ENCODE peak calls at places on chromosomes 6 and 20, in four cellular contexts. A, J, V and I are unnamed samples.

GRCh38 chr6:127107916-127108315 is 10.6 kb upstream of the RSPO3 start:
- DNase-seq in V (no peak), J (no peak), A (no peak), I (no peak)

GRCh38 chr6:47679507-47679906 is 18.9 kb upstream of the ADGRF4 start:
- DNase-seq in A (no peak), V (no peak), J (no peak), I (no peak)

GRCh38 chr6:684831-685636 is 7.9 kb downstream of the EXOC2 start:
- DNase-seq in A (no peak), J (no peak), V (peak), I (no peak)

GRCh38 chr20:1060985-1061384 is 57.4 kb upstream of the PSMF1 start:
- DNase-seq in J (no peak), V (no peak), A (no peak), I (no peak)

GRCh38 chr6:79984261-79984660 is 20.2 kb upstream of the TTK start:
- DNase-seq in V (no peak), A (peak), J (peak), I (no peak)

GRCh38 chr6:85458782-85459181 is 8.9 kb downstream of the NT5E start:
- DNase-seq in V (no peak), J (no peak), A (no peak), I (no peak)

GRCh38 chr6:133955582-133956412 is 2.8 kb downstream of the TBPL1 start:
- DNase-seq in V (no peak), J (no peak), A (no peak), I (no peak)

GRCh38 chr6:134472661-134473060 is 154.7 kb upstream of the SGK1 start:
- DNase-seq in A (no peak), V (no peak), J (no peak), I (no peak)

GRCh38 chr6:168273483-168274045 is 46.0 kb downstream of the DACT2 start:
- DNase-seq in V (no peak), J (peak), A (no peak), I (no peak)

GRCh38 chr6:14743465-14744211 is 502.2 kb upstream of the JARID2 start:
- DNase-seq in J (peak), V (no peak), A (peak), I (peak)

GRCh38 chr6:134480593-134480992 is 162.7 kb upstream of the SGK1 start:
- DNase-seq in V (no peak), A (no peak), J (no peak), I (no peak)

GRCh38 chr6:85364354-85364753 is 85.5 kb upstream of the NT5E start:
- DNase-seq in V (no peak), A (peak), J (no peak), I (no peak)

GRCh38 chr6:52992980-52993379 is 2.1 kb downstream of the GSTA4 start:
- DNase-seq in A (no peak), J (no peak), V (no peak), I (no peak)

GRCh38 chr6:57040011-57040410 is 6.5 kb upstream of the KIAA1586 start:
- DNase-seq in A (peak), J (no peak), V (no peak), I (no peak)

GRCh38 chr6:24951831-24952299 is 16.1 kb upstream of the RIPOR2 start:
- DNase-seq in V (no peak), J (no peak), A (no peak), I (no peak)

GRCh38 chr6:159012201-159012600 is 12.2 kb upstream of the RSPH3 start:
- DNase-seq in A (no peak), V (no peak), J (no peak), I (no peak)

GRCh38 chr6:138537090-138537489 is 37.8 kb upstream of the NHSL1 start:
- DNase-seq in J (no peak), V (no peak), A (no peak), I (no peak)

GRCh38 chr6:81003156-81003555 is 749.3 kb downstream of the TENT5A start:
- DNase-seq in V (no peak), A (no peak), J (no peak), I (no peak)

GRCh38 chr20:59331721-59332329 is 31.4 kb downstream of the EDN3 start:
- DNase-seq in J (no peak), V (no peak), A (no peak), I (no peak)

GRCh38 chr6:126886106-126886505 is 232.4 kb upstream of the RSPO3 start:
- DNase-seq in A (no peak), V (no peak), J (no peak), I (no peak)

GRCh38 chr6:126170875-126171489 is 168.9 kb upstream of the CENPW start:
- DNase-seq in J (peak), A (peak), V (no peak), I (peak)

GRCh38 chr6:157990321-157991066 is 8.8 kb downstream of the SYNJ2 start:
- DNase-seq in A (no peak), V (no peak), J (no peak), I (no peak)

GRCh38 chr6:21999012-21999528 is 297.8 kb downstream of the PRL start:
- DNase-seq in A (no peak), J (no peak), V (no peak), I (no peak)

DNA sequence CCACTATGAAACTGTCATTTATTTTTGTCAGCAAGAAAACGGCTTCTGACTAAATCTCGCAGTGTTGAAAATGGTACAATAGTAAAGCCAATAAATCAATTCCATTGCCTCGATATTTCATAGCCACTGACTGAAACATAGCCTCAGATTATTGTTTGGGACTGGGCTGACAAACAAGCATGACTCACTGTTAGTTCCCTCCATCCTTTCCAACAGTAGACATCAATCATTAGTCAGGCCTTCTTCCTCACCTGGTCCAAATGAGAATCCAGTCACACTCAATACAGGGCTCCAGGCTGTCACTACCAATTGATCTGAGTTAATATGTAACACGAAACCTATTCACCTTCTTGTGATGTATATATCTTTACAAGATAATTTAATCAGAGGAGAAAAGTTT is 66.1 kb downstream of the ADGRB3 start:
- DNase-seq in V (no peak), A (no peak), J (no peak), I (no peak)
- TF ChIP-seq RNF2 in V (no peak), A (no peak), J (no peak), I (no peak)

GRCh38 chr6:65760285-65760684 is 53.3 kb upstream of the EYS start:
- DNase-seq in J (peak), A (peak), V (no peak), I (no peak)
- TF ChIP-seq RNF2 in J (no peak), A (no peak), V (no peak), I (no peak)

GRCh38 chr20:49792006-49792405 is 20.6 kb upstream of the SLC9A8 start:
- DNase-seq in A (no peak), J (no peak), V (no peak), I (no peak)
- TF ChIP-seq RNF2 in A (no peak), J (no peak), V (no peak), I (no peak)

GRCh38 chr6:70266142-70266541 is 36.7 kb downstream of the COL9A1 start:
- DNase-seq in A (no peak), J (no peak), V (no peak), I (no peak)

GRCh38 chr6:70274338-70274737 is 28.5 kb downstream of the COL9A1 start:
- DNase-seq in A (no peak), V (no peak), J (no peak), I (no peak)

DNA sequence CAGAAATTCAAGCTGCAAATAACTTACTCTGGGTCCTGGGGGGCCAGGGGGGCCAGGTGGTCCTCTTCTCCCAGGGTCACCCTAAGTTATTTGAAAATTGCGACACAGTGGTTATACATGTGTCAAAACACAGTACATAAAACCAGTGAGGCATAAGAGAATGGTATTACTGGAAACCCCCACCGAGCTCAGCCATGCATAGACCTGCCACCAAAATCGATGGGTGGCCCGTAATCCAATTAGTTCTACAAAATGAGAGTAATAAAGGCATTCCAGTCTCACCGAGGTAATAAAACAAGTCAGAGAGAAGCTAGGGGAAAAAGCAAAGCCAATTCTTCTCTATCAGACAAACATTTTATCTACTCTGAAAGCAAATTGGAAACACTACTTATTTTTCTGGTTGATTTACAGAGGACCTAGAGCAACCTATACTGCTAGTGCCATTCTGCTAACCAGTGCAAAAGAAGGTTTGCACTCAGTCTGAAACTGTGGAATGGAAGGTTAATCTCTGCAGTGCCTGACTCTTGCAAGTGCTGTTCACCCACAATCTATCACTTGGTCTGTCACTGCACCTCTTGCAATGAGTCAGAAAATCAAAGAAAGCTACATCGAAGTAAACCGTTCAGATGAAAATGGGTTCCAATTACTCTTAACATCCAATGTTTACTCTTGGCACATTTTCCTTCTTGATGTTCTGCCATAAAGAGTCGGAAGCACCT is 32.4 kb downstream of the COL9A1 start:
- DNase-seq in J (no peak), A (no peak), V (no peak), I (no peak)
- TF ChIP-seq RNF2 in J (no peak), A (no peak), V (no peak), I (no peak)

DNA sequence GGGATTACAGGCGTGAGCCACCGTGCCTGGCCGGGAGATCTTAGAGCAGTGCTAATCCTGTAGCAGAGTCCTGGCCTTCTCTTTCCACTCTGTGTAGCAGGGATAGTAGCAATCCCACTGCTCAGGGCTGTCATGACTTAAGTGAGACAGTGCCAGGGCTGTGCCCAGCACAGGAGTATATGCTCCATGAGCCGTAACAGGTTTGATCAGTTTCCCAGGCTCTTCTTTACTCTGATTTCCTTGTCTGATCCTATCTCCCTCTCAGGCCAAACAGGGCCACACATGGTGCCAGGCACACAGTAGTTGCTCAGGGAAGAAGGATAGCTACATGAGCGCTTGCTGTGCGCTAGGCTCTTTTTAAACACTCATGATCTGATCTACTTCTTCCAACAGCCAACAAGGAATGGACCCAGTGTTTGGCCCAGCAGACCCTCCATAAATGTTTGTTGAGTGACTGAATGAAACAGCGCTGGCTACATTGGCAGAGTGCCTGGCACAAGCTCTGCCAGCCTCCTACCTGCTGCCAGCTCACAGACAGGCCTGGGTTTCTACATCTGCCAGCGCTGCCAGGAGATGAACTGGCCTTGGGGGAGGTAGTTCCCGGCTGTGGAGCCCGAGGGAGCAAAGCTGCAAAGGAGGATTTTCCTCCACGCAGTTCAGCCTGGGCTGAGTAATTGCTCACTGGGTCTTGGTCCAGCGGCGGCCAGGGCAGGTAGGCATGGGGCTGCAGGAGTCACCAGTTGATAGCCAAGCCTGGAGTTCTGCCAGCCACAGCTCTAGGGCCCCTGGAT is 36.9 kb downstream of the SNAI1 start:
- DNase-seq in A (no peak), J (no peak), V (no peak), I (no peak)
- TF ChIP-seq RNF2 in A (no peak), J (no peak), V (no peak), I (no peak)

GRCh38 chr6:131628726-131629125 is 684 bp upstream of the MED23 start:
- DNase-seq in A (no peak), V (no peak), J (no peak), I (no peak)
- TF ChIP-seq RNF2 in A (no peak), V (no peak), J (no peak), I (no peak)

GRCh38 chr6:131199568-131200272 is 64.5 kb downstream of the AKAP7 start:
- DNase-seq in J (peak), A (peak), V (no peak), I (peak)
- TF ChIP-seq RNF2 in J (no peak), A (no peak), V (no peak), I (no peak)

GRCh38 chr6:31495580-31495979 is 2.4 kb upstream of the MICB start:
- DNase-seq in A (no peak), J (no peak), V (no peak), I (no peak)
- TF ChIP-seq RNF2 in A (no peak), J (no peak), V (no peak), I (no peak)

GRCh38 chr6:90502381-90502780 is 84.5 kb downstream of the MAP3K7 start:
- DNase-seq in A (no peak), J (no peak), V (no peak), I (peak)
- TF ChIP-seq RNF2 in A (no peak), J (no peak), V (no peak), I (no peak)